ENCODE peak calls at places on chromosomes 5 and 9, in eight cellular contexts. B is CD8-positive, alpha-beta memory T cell; F is fibroblast of lung; T is right atrium auricular region; J is CD4-positive, alpha-beta memory T cell; X is naive thymus-derived CD4-positive, alpha-beta T cell; O is lung; Z is PC-3. Q is an unnamed sample.

GRCh38 chr9:76688471-76689238 is 75.6 kb upstream of the PCA3 start:
- DNase-seq in B (no peak), F (no peak), T (no peak), J (no peak), X (no peak), O (no peak), Z (no peak), Q (no peak)

GRCh38 chr9:100515578-100516494 is 42.9 kb downstream of the TMEFF1 start:
- DNase-seq in B (no peak), F (peak; percentile 6), T (no peak), J (no peak), X (no peak), O (no peak), Z (no peak), Q (no peak)

GRCh38 chr5:160266044-160266718 is 36.9 kb downstream of the FABP6 start:
- DNase-seq in B (no peak), F (no peak), T (no peak), J (no peak), X (no peak), O (no peak), Z (no peak), Q (no peak)

GRCh38 chr5:173689171-173689676 is 72.8 kb upstream of the BOD1 start:
- DNase-seq in B (no peak), F (no peak), T (no peak), J (no peak), X (no peak), O (peak; percentile 33), Z (no peak), Q (no peak)

GRCh38 chr5:177983763-177984564 is 12.1 kb downstream of the PROP1 start:
- DNase-seq in B (no peak), F (no peak), T (peak; percentile 23), J (no peak), X (no peak), O (no peak), Z (no peak), Q (no peak)

GRCh38 chr5:135452366-135453030 is 347 bp upstream of the TIFAB start:
- DNase-seq in B (no peak), F (no peak), T (no peak), J (no peak), X (no peak), O (no peak), Z (no peak), Q (no peak)

GRCh38 chr9:37916471-37917314 is 12.8 kb upstream of the SLC25A51 start:
- DNase-seq in B (no peak), F (peak; percentile 67), T (no peak), J (no peak), X (no peak), O (no peak), Z (no peak), Q (no peak)

GRCh38 chr5:52580921-52581320 is 206.8 kb upstream of the ITGA1 start:
- DNase-seq in B (no peak), F (peak; percentile 71), T (no peak), J (no peak), X (no peak), O (no peak), Z (peak; percentile 62), Q (no peak)

GRCh38 chr5:40165106-40165788 is 514.5 kb upstream of the PTGER4 start:
- DNase-seq in B (no peak), F (no peak), T (no peak), J (no peak), X (no peak), O (no peak), Z (peak; percentile 4), Q (no peak)

GRCh38 chr5:133947431-133947841 is 21.0 kb downstream of the C5orf15 start:
- DNase-seq in B (no peak), F (peak; percentile 51), T (no peak), J (no peak), X (no peak), O (no peak), Z (no peak), Q (no peak)

GRCh38 chr5:88676637-88677481 is 206.1 kb downstream of the MEF2C start:
- DNase-seq in B (no peak), F (no peak), T (no peak), J (no peak), X (no peak), O (no peak), Z (no peak), Q (no peak)

GRCh38 chr9:459491-460444 is 245.1 kb downstream of the DOCK8 start:
- DNase-seq in B (no peak), F (no peak), T (no peak), J (no peak), X (no peak), O (no peak), Z (no peak), Q (no peak)

GRCh38 chr5:123965626-123966025 is 453.6 kb downstream of the CSNK1G3 start:
- DNase-seq in B (no peak), F (no peak), T (no peak), J (no peak), X (no peak), O (no peak), Z (no peak), Q (no peak)

GRCh38 chr5:114325552-114325951 is 36.3 kb upstream of the KCNN2 start:
- DNase-seq in B (no peak), F (peak; percentile 42), T (no peak), J (no peak), X (no peak), O (no peak), Z (no peak), Q (no peak)

GRCh38 chr9:81312346-81312745 is 377.0 kb downstream of the TLE1 start:
- DNase-seq in B (no peak), F (peak; percentile 34), T (no peak), J (no peak), X (no peak), O (no peak), Z (peak; percentile 4), Q (no peak)

GRCh38 chr5:14109041-14109747 is 33.9 kb upstream of the TRIO start:
- DNase-seq in B (no peak), F (peak; percentile 51), T (no peak), J (no peak), X (no peak), O (no peak), Z (peak; percentile 92), Q (no peak)

GRCh38 chr9:35553670-35554543 is 51.2 kb upstream of the TESK1 start:
- DNase-seq in B (peak; percentile 17), F (peak; percentile 84), T (peak; percentile 86), J (peak; percentile 32), X (peak; percentile 31), O (peak; percentile 69), Z (peak; percentile 79), Q (peak; percentile 6)

GRCh38 chr5:72046106-72046505 is 61.2 kb upstream of the MAP1B start:
- DNase-seq in B (no peak), F (no peak), T (no peak), J (no peak), X (no peak), O (no peak), Z (no peak), Q (no peak)

GRCh38 chr9:21392270-21392669 is 7.1 kb upstream of the IFNA2 start:
- DNase-seq in B (no peak), F (no peak), T (no peak), J (peak; percentile 12), X (no peak), O (no peak), Z (peak; percentile 59), Q (no peak)

DNA sequence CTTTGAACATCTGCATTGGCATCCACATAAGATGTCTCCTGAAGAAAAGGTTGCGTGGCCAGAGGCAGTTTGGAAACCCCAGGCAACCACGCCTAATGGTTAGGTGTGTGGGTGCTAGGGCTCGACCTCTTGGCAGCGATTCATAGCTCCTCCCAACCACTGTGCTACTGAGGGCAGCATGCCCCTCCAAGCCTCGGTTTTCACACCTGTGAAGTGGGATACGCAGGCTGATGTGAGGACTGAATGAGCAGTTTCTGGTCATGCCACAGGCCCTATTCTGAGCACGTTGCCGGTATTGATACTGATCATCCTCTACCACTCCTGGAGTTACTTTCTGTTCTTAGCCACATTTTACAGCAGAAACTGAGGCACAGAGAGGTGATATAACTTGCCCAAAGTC is 19.1 kb downstream of the NDST1 start:
- DNase-seq in B (no peak), F (no peak), T (no peak), J (no peak), X (no peak), O (no peak), Z (no peak), Q (no peak)
- H3K4me1 ChIP-seq in B (no peaks in the 10 kb centered on the region), F (peaks cover 12% of the 10 kb centered on the region), T (peaks cover 92% of the 10 kb centered on the region), J (no peaks in the 10 kb centered on the region), X (no peaks in the 10 kb centered on the region), O (peaks cover 35% of the 10 kb centered on the region), Z (no peaks in the 10 kb centered on the region), Q (no peaks in the 10 kb centered on the region)

GRCh38 chr5:142360607-142361120 is 35.8 kb upstream of the SPRY4 start:
- DNase-seq in B (no peak), F (peak; percentile 55), T (no peak), J (no peak), X (no peak), O (no peak), Z (peak; percentile 75), Q (no peak)

GRCh38 chr5:142366007-142366406 is 41.2 kb upstream of the SPRY4 start:
- DNase-seq in B (no peak), F (no peak), T (no peak), J (no peak), X (no peak), O (no peak), Z (no peak), Q (no peak)

GRCh38 chr5:142368529-142368928 is 43.7 kb upstream of the SPRY4 start:
- DNase-seq in B (no peak), F (no peak), T (no peak), J (no peak), X (no peak), O (no peak), Z (no peak), Q (no peak)

GRCh38 chr5:142363619-142363963 is 38.8 kb upstream of the SPRY4 start:
- DNase-seq in B (no peak), F (no peak), T (no peak), J (no peak), X (no peak), O (no peak), Z (no peak), Q (no peak)

GRCh38 chr5:142364251-142365145 is 39.7 kb upstream of the SPRY4 start:
- DNase-seq in B (no peak), F (no peak), T (no peak), J (no peak), X (no peak), O (no peak), Z (no peak), Q (no peak)
- H3K4me3 ChIP-seq in B (no peak overlapping the region), F (no peak overlapping the region), T (no peak overlapping the region), J (no peak overlapping the region), X (no peak overlapping the region), O (no peak overlapping the region), Z (no peak overlapping the region), Q (no peak overlapping the region)

DNA sequence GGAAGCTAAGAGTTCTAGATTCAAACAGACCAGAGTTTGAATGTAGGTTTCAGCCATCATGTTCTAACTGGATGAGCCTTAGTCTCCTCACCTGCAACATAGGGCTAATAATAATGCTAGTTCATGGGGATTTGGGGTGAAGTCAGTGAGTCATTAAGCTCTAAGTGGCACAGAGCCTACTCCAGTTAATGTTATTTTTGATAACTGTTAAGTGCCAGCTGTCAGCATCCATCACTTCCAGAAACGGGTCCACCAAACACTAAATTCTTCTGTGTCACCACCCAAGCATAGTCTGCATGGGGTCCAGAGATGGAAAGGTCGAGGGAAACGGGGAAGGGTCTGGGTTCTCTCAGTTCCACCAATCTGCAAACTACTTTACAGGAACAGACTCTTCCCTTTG is 1.8 kb upstream of the TSC1 start:
- DNase-seq in B (no peak), F (no peak), T (no peak), J (no peak), X (no peak), O (no peak), Z (no peak), Q (no peak)
- H3K4me1 ChIP-seq in B (peaks cover 22% of the 10 kb centered on the region), F (peaks cover 7% of the 10 kb centered on the region), T (peaks cover 32% of the 10 kb centered on the region), J (peaks cover 27% of the 10 kb centered on the region), X (peaks cover 14% of the 10 kb centered on the region), O (peaks cover 4% of the 10 kb centered on the region), Z (peaks cover 27% of the 10 kb centered on the region), Q (peaks cover 17% of the 10 kb centered on the region)

GRCh38 chr9:120874861-120875565 is 2.0 kb downstream of the PHF19 start:
- DNase-seq in B (peak; percentile 12), F (no peak), T (no peak), J (no peak), X (no peak), O (no peak), Z (no peak), Q (no peak)
- H3K4me3 ChIP-seq in B (peak overlapping the region; percentile 6), F (peak overlapping the region; percentile 41), T (no peak overlapping the region), J (no peak overlapping the region), X (no peak overlapping the region), O (no peak overlapping the region), Z (peak overlapping the region; percentile 81), Q (no peak overlapping the region)

Q was measured in effector memory CD4-positive, alpha-beta T cell.